ENCODE peak calls at places on chromosomes 2 and 18, in five cellular contexts. C is AG10803; R is CD8-positive, alpha-beta T cell; M is GM12864; B is HFF-Myc. N is an unnamed sample.

GRCh38 chr2:16729335-16729734 is 63.7 kb upstream of the CYRIA start:
- DNase-seq in B (no peak), M (peak), R (no peak), C (no peak), N (peak)

GRCh38 chr2:9519250-9519649 is 36.4 kb downstream of the ADAM17 start:
- DNase-seq in C (no peak), R (no peak), B (no peak), M (no peak), N (no peak)

GRCh38 chr2:9462313-9462712 is 12.0 kb upstream of the IAH1 start:
- DNase-seq in M (no peak), B (no peak), R (no peak), C (no peak), N (no peak)

GRCh38 chr2:222033541-222033940 is 265.3 kb downstream of the PAX3 start:
- DNase-seq in C (peak), M (no peak), B (no peak), R (no peak), N (no peak)

GRCh38 chr2:162749456-162749855 is 89.1 kb downstream of the KCNH7 start:
- DNase-seq in R (no peak), C (no peak), M (no peak), B (no peak), N (no peak)

GRCh38 chr2:227214622-227215041 is 50.2 kb downstream of the COL4A3 start:
- DNase-seq in C (no peak), R (no peak), M (no peak), B (no peak), N (no peak)

GRCh38 chr2:96548558-96549465 is 12.3 kb downstream of the ARID5A start:
- DNase-seq in C (no peak), R (no peak), M (no peak), B (no peak), N (no peak)

GRCh38 chr2:95264626-95265025 is 9.6 kb upstream of the PROM2 start:
- DNase-seq in B (no peak), M (no peak), C (peak), R (no peak), N (no peak)

GRCh38 chr18:23578067-23578705 is 8.1 kb downstream of the NPC1 start:
- DNase-seq in M (no peak), B (no peak), C (no peak), R (no peak), N (no peak)

GRCh38 chr2:161825429-161825828 is 201.2 kb downstream of the SLC4A10 start:
- DNase-seq in M (no peak), C (no peak), R (no peak), B (no peak), N (no peak)

GRCh38 chr2:195486987-195487644 is 169.9 kb upstream of the SLC39A10 start:
- DNase-seq in B (no peak), R (no peak), C (peak), M (no peak), N (no peak)

GRCh38 chr2:85662899-85663683 is 4.9 kb downstream of the SFTPB start:
- DNase-seq in B (peak), R (no peak), C (peak), M (no peak), N (no peak)

GRCh38 chr2:102099536-102100293 is 42.8 kb upstream of the IL1R1 start:
- DNase-seq in B (no peak), C (peak), M (no peak), R (no peak), N (no peak)

GRCh38 chr2:25808006-25808383 is 70.3 kb downstream of the ASXL2 start:
- DNase-seq in R (no peak), M (no peak), B (no peak), C (peak), N (no peak)

GRCh38 chr2:143284087-143284675 is 155.0 kb downstream of the ARHGAP15 start:
- DNase-seq in M (peak), R (peak), B (no peak), C (peak), N (no peak)

GRCh38 chr2:225002039-225002655 is 40.1 kb downstream of the DOCK10 start:
- DNase-seq in R (peak), C (peak), B (peak), M (peak), N (peak)

GRCh38 chr2:174350018-174350417 is 15.3 kb downstream of the SP9 start:
- DNase-seq in M (no peak), B (no peak), C (no peak), R (no peak), N (peak)

GRCh38 chr2:172693037-172693436 is 42.6 kb upstream of the RAPGEF4 start:
- DNase-seq in M (no peak), C (peak), B (peak), R (no peak), N (no peak)

GRCh38 chr2:48589170-48589767 is 28.4 kb upstream of the GTF2A1L start:
- DNase-seq in C (peak), M (no peak), B (peak), R (no peak), N (peak)

GRCh38 chr2:144237845-144238637 is 281.9 kb downstream of the ZEB2 start:
- DNase-seq in M (no peak), C (peak), B (no peak), R (no peak), N (no peak)

GRCh38 chr18:79739440-79739778 is 58.3 kb upstream of the KCNG2 start:
- DNase-seq in C (no peak), R (no peak), B (no peak), M (no peak), N (no peak)

GRCh38 chr2:406231-406630 is 118.3 kb upstream of the ALKAL2 start:
- DNase-seq in B (no peak), M (no peak), R (no peak), C (no peak), N (no peak)

GRCh38 chr2:73652348-73652747 is 10.1 kb upstream of the NAT8 start:
- DNase-seq in R (no peak), M (no peak), B (no peak), C (no peak), N (no peak)

GRCh38 chr2:72425996-72426395 is 278.3 kb upstream of the CYP26B1 start:
- DNase-seq in R (no peak), M (no peak), C (peak), B (no peak), N (no peak)

GRCh38 chr2:240360645-240361475 is 74.6 kb upstream of the GPC1 start:
- DNase-seq in M (no peak), B (no peak), R (no peak), C (no peak), N (no peak)

GRCh38 chr2:209661286-209661685 is 110.3 kb upstream of the UNC80 start:
- DNase-seq in R (no peak), C (no peak), M (no peak), B (no peak), N (no peak)

GRCh38 chr2:105629634-105630033 is 115.1 kb upstream of the NCK2 start:
- DNase-seq in R (no peak), C (no peak), B (no peak), M (no peak), N (no peak)

GRCh38 chr18:79911009-79911870 is 40.2 kb downstream of the SLC66A2 start:
- DNase-seq in B (no peak), M (no peak), C (no peak), R (no peak), N (peak)

GRCh38 chr2:1643220-1643619 is 101.1 kb downstream of the PXDN start:
- DNase-seq in M (no peak), R (no peak), C (no peak), B (no peak), N (no peak)

GRCh38 chr2:42386684-42387083 is 25.7 kb upstream of the COX7A2L start:
- DNase-seq in M (no peak), C (no peak), R (no peak), B (no peak), N (peak)

GRCh38 chr2:86368181-86368824 is 30.9 kb upstream of the REEP1 start:
- DNase-seq in B (no peak), M (peak), R (peak), C (peak), N (peak)

GRCh38 chr2:102106133-102106556 is 36.4 kb upstream of the IL1R1 start:
- DNase-seq in M (no peak), R (no peak), C (peak), B (no peak), N (no peak)

GRCh38 chr2:144443837-144444236 is 76.1 kb downstream of the ZEB2 start:
- DNase-seq in C (no peak), R (no peak), B (no peak), M (no peak), N (no peak)

GRCh38 chr18:65298422-65298821 is 452.4 kb upstream of the CDH7 start:
- DNase-seq in M (no peak), C (no peak), B (no peak), R (no peak), N (no peak)

GRCh38 chr2:158893057-158893456 is 75.4 kb upstream of the TANC1 start:
- DNase-seq in R (no peak), C (peak), B (no peak), M (no peak), N (no peak)

GRCh38 chr2:150097891-150098595 is 389.4 kb downstream of the RND3 start:
- DNase-seq in C (peak), B (no peak), R (no peak), M (no peak), N (peak)
- TF ChIP-seq CTCF in C (peak), B (peak), R (no peak), M (no peak), N (no peak)

DNA sequence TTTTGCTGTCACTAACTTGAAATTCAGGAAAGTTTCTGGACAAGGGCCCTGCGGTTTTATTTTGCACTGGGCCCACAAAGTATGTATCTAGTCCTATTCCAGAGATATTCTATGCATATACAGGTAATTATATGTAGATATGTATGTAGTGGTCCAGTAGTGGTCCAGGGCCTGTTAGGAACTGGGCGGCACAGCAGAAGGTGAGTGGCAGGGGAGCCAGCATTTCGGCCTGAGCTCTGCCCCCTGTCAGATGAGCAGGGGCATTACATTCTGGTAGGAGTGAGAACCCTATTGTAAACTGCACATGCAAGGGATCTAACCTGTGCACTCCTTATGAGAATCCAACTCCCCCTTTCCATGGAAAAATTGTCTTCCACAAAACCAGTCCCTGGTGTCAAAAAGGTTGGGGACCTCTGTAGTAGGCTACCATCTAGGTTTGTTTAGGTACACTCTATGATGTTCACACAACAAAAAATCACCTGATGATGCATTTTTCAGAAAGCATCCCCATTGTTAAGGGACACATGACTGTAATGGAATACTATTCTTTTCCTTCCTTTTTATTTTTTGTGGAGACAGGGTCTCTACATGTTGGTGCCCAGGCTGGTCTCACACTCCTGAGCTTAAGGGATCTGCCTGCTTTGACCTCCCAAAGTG is 2.8 kb upstream of the PPP4R3B start:
- DNase-seq in M (no peak), B (no peak), C (no peak), R (no peak), N (no peak)
- TF ChIP-seq CTCF in M (peak), B (peak), C (peak), R (peak), N (peak)

GRCh38 chr2:205024822-205025518 is 479.7 kb downstream of the PARD3B start:
- DNase-seq in M (no peak), R (no peak), B (peak), C (peak), N (no peak)
- TF ChIP-seq CTCF in M (no peak), R (no peak), B (no peak), C (no peak), N (no peak)

GRCh38 chr18:11162889-11163288 is 13.5 kb upstream of the PIEZO2 start:
- DNase-seq in B (no peak), R (no peak), M (no peak), C (no peak), N (no peak)

GRCh38 chr18:11165138-11165537 is 15.8 kb upstream of the PIEZO2 start:
- DNase-seq in M (no peak), R (no peak), C (no peak), B (no peak), N (no peak)

GRCh38 chr18:11160303-11160702 is 10.9 kb upstream of the PIEZO2 start:
- DNase-seq in C (no peak), R (no peak), M (no peak), B (no peak), N (no peak)

GRCh38 chr18:11165952-11166351 is 16.6 kb upstream of the PIEZO2 start:
- DNase-seq in R (no peak), C (no peak), B (no peak), M (no peak), N (no peak)

GRCh38 chr18:11163668-11164067 is 14.3 kb upstream of the PIEZO2 start:
- DNase-seq in C (no peak), M (no peak), R (no peak), B (no peak), N (no peak)
- TF ChIP-seq CTCF in C (no peak), M (peak), R (no peak), B (peak), N (peak)

GRCh38 chr2:133936601-133937000 is 317.3 kb upstream of the MGAT5 start:
- DNase-seq in C (peak), R (no peak), B (no peak), M (no peak), N (no peak)

GRCh38 chr2:133937669-133938068 is 316.2 kb upstream of the MGAT5 start:
- DNase-seq in R (no peak), C (no peak), B (no peak), M (no peak), N (no peak)

GRCh38 chr2:133940134-133940533 is 313.7 kb upstream of the MGAT5 start:
- DNase-seq in C (no peak), R (no peak), M (no peak), B (no peak), N (no peak)

GRCh38 chr2:133941666-133942065 is 312.2 kb upstream of the MGAT5 start:
- DNase-seq in C (peak), R (no peak), B (no peak), M (no peak), N (no peak)

DNA sequence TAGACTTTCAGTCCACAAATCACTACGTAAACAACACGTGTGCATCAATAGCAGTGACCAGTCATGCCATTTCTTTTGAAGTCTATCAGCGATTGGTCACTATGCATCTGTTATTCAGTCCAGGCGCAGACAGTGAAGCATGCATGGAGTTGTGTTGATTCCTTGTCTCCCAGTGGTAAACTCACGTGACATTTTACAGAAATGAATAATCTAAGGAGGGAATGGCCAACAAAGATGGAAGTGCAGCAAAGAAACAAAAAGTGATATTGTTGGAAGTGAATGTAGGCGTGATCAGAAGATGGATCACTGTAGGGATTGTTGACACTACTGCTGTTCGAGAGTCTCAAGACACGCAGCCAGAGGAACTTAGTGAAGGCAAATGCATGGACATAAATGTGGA is 317.8 kb upstream of the MGAT5 start:
- DNase-seq in M (no peak), B (no peak), R (no peak), C (no peak), N (no peak)
- TF ChIP-seq CTCF in M (no peak), B (no peak), R (no peak), C (no peak), N (no peak)

GRCh38 chr2:61359058-61359457 is 111.8 kb downstream of the USP34 start:
- DNase-seq in C (no peak), B (no peak), M (no peak), R (no peak), N (no peak)

GRCh38 chr2:61367177-61367576 is 103.7 kb downstream of the USP34 start:
- DNase-seq in B (no peak), M (no peak), C (no peak), R (no peak), N (no peak)

GRCh38 chr2:61361068-61361467 is 109.8 kb downstream of the USP34 start:
- DNase-seq in M (no peak), R (no peak), B (no peak), C (no peak), N (no peak)

GRCh38 chr2:61362873-61363272 is 108.0 kb downstream of the USP34 start:
- DNase-seq in R (no peak), M (no peak), C (no peak), B (no peak), N (no peak)

GRCh38 chr2:61363580-61363979 is 107.3 kb downstream of the USP34 start:
- DNase-seq in C (no peak), B (no peak), M (no peak), R (no peak), N (no peak)
- TF ChIP-seq CTCF in C (no peak), B (no peak), M (no peak), R (no peak), N (no peak)

DNA sequence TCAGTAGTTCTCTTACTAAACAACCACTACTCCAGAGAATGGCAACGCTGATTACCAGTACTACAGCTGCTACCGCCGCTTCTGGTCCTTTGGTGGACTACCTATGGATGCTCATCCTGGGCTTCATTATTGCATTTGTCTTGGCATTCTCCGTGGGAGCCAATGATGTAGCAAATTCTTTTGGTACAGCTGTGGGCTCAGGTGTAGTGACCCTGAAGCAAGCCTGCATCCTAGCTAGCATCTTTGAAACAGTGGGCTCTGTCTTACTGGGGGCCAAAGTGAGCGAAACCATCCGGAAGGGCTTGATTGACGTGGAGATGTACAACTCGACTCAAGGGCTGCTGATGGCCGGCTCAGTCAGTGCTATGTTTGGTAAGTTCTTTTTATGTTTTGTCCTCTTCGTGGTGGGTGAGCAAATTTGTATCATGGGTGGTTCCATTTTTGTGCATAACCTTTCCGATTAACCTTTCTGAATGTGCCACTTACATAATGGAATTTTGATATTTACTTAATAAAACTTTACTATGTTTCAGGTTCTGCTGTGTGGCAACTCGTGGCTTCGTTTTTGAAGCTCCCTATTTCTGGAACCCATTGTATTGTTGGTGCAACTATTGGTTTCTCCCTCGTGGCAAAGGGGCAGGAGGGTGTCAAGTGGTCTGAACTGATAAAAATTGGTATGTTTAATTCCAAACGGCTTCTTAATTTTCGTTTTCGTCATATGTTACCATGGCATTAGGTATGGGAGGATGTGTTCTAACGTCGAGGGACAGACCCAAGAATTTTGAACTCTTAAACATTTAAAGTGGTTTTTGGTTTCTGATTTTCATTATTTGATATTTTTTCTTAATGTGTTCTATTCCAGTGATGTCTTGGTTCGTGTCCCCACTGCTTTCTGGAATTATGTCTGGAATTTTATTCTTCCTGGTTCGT is 1.3 kb downstream of the SLC20A1 start:
- DNase-seq in B (no peak), M (no peak), C (no peak), R (no peak), N (no peak)
- TF ChIP-seq CTCF in B (no peak), M (no peak), C (no peak), R (no peak), N (no peak)